ENCODE peak calls at places on chromosomes 4 and X, in eight cellular contexts. R is heart right ventricle; J is left ventricle myocardium inferior; K is aorta; U is PC-3; C is cardiac muscle cell; D is CD4-positive, CD25-positive, alpha-beta regulatory T cell; G is tibial artery. N is an unnamed sample.

GRCh38 chr4:72352746-72353145 is 216.3 kb downstream of the ADAMTS3 start:
- DNase-seq in R (no peak), J (no peak), K (no peak), U (peak; percentile 88), C (no peak), D (no peak), G (no peak), N (no peak)

GRCh38 chrX:84363054-84363453 is 139.2 kb downstream of the HDX start:
- DNase-seq in R (no peak), J (no peak), K (no peak), U (no peak), C (peak; percentile 12), D (no peak), G (no peak), N (no peak)

GRCh38 chr4:123559955-123560669 is 163.5 kb downstream of the SPRY1 start:
- DNase-seq in R (no peak), J (no peak), K (no peak), U (peak; percentile 3), C (peak; percentile 80), D (no peak), G (no peak), N (no peak)

GRCh38 chrX:26146024-26146423 is 7.9 kb downstream of the MAGEB18 start:
- DNase-seq in R (no peak), J (no peak), K (no peak), U (no peak), C (peak; percentile 0), D (no peak), G (no peak), N (no peak)

GRCh38 chr4:83362492-83363329 is 28.1 kb upstream of the HPSE start:
- DNase-seq in R (no peak), J (no peak), K (no peak), U (peak; percentile 38), C (peak; percentile 67), D (peak; percentile 37), G (no peak), N (no peak)

GRCh38 chr4:41146716-41147506 is 67.4 kb downstream of the APBB2 start:
- DNase-seq in R (no peak), J (no peak), K (peak; percentile 81), U (no peak), C (peak; percentile 46), D (no peak), G (peak; percentile 72), N (peak; percentile 60)

GRCh38 chrX:13254076-13254785 is 65.6 kb downstream of the ATXN3L start:
- DNase-seq in R (no peak), J (no peak), K (no peak), U (peak; percentile 15), C (peak; percentile 69), D (no peak), G (no peak), N (no peak)

GRCh38 chr4:15001248-15001824 is 945 bp upstream of the CPEB2 start:
- DNase-seq in R (peak; percentile 74), J (peak; percentile 79), K (peak; percentile 94), U (peak; percentile 53), C (peak; percentile 93), D (peak; percentile 76), G (peak; percentile 95), N (peak; percentile 88)

GRCh38 chr4:99144070-99144469 is at the start of gene ADH4:
- DNase-seq in R (no peak), J (no peak), K (no peak), U (peak; percentile 5), C (peak; percentile 55), D (no peak), G (no peak), N (no peak)

GRCh38 chr4:8236920-8237195 is 32.7 kb upstream of the HTRA3 start:
- DNase-seq in R (no peak), J (no peak), K (no peak), U (no peak), C (no peak), D (no peak), G (no peak), N (peak; percentile 38)

GRCh38 chrX:56978172-56978571 is 17.2 kb downstream of the SPIN3 start:
- DNase-seq in R (no peak), J (no peak), K (no peak), U (peak; percentile 73), C (peak; percentile 52), D (peak; percentile 80), G (no peak), N (no peak)

GRCh38 chrX:3345281-3346081 is 971 bp downstream of the MXRA5 start:
- DNase-seq in R (peak; percentile 68), J (peak; percentile 58), K (peak; percentile 83), U (no peak), C (peak; percentile 66), D (no peak), G (peak; percentile 65), N (peak; percentile 63)

GRCh38 chr4:183987529-183987946 is 82.4 kb downstream of the STOX2 start:
- DNase-seq in R (peak; percentile 78), J (peak; percentile 77), K (peak; percentile 90), U (peak; percentile 76), C (peak; percentile 89), D (no peak), G (peak; percentile 81), N (peak; percentile 79)

GRCh38 chrX:107710617-107711391 is 64.8 kb downstream of the TSC22D3 start:
- DNase-seq in R (no peak), J (no peak), K (no peak), U (peak; percentile 90), C (peak; percentile 95), D (peak; percentile 83), G (peak; percentile 72), N (no peak)

GRCh38 chr4:48033825-48034413 is 17.3 kb downstream of the NIPAL1 start:
- DNase-seq in R (no peak), J (no peak), K (no peak), U (peak; percentile 61), C (peak; percentile 25), D (peak; percentile 67), G (no peak), N (no peak)

GRCh38 chr4:63528592-63528991 is 880.7 kb downstream of the TECRL start:
- DNase-seq in R (no peak), J (no peak), K (no peak), U (peak; percentile 48), C (no peak), D (no peak), G (no peak), N (no peak)

GRCh38 chr4:141860974-141861373 is 224.6 kb downstream of the IL15 start:
- DNase-seq in R (no peak), J (no peak), K (no peak), U (peak; percentile 61), C (no peak), D (no peak), G (no peak), N (no peak)

GRCh38 chr4:157075811-157076577 is at the start of gene GLRB:
- DNase-seq in R (peak; percentile 26), J (peak; percentile 24), K (peak; percentile 84), U (peak; percentile 38), C (peak; percentile 30), D (no peak), G (peak; percentile 64), N (peak; percentile 60)

GRCh38 chrX:50169717-50170116 is 31.1 kb downstream of the AKAP4 start:
- DNase-seq in R (no peak), J (no peak), K (no peak), U (no peak), C (no peak), D (no peak), G (no peak), N (no peak)

GRCh38 chrX:3129256-3129655 is 88.0 kb downstream of the ARSF start:
- DNase-seq in R (no peak), J (no peak), K (no peak), U (no peak), C (peak; percentile 25), D (no peak), G (no peak), N (no peak)

GRCh38 chrX:68827256-68827655 is 1.6 kb upstream of the EFNB1 start:
- DNase-seq in R (no peak), J (no peak), K (no peak), U (no peak), C (no peak), D (no peak), G (no peak), N (no peak)

GRCh38 chr4:2071252-2071911 is 12.3 kb downstream of the NAT8L start:
- DNase-seq in R (no peak), J (no peak), K (peak; percentile 61), U (no peak), C (no peak), D (no peak), G (peak; percentile 59), N (no peak)

GRCh38 chr4:4289575-4289929 is 402 bp downstream of the LYAR start:
- DNase-seq in R (no peak), J (no peak), K (peak; percentile 76), U (peak; percentile 9), C (no peak), D (no peak), G (no peak), N (peak; percentile 56)

DNA sequence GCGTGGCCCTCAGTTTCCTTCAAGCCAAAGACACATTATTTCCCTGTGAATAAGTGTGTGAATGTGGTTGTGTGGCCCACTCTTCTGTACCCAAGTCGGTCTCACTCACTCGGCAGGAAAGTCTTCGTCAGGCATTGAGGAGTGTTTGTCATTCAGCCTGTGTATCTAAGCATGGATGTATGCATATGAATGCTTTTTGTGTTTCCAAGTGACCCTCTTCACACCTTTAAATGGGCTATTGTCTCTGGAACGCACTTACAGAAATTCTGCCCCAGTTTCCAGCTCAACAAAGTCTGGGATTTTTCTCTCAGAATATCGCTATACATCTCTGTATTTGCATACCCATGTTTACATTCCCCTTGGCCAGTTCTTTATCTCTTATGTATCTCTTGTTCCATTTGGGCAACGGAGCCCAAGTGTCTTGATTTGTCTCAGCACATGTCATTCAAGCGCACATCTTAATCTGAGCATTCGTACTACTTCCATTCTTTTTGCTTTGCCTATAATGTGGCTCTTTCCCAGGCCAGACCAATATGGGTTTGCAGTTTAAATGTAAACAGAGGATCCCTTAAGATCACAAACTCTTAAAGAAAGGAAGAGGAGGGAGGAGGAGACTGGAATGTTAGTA is 4.8 kb downstream of the BCOR start:
- DNase-seq in R (no peak), J (no peak), K (no peak), U (no peak), C (no peak), D (no peak), G (no peak), N (peak; percentile 0)
- H3K4me3 ChIP-seq in R (no peak overlapping the region), J (no peak overlapping the region), K (no peak overlapping the region), U (peak overlapping the region; percentile 92), C (no peak overlapping the region), D (no peak overlapping the region), G (no peak overlapping the region), N (no peak overlapping the region)

GRCh38 chr4:6696611-6697010 is 2.9 kb downstream of the S100P start:
- DNase-seq in R (no peak), J (no peak), K (no peak), U (no peak), C (no peak), D (no peak), G (no peak), N (no peak)
- H3K4me1 ChIP-seq in R (peaks cover 9% of the 10 kb centered on the region), J (peaks cover 37% of the 10 kb centered on the region), K (no peaks in the 10 kb centered on the region), U (peaks cover 47% of the 10 kb centered on the region), C (no peaks in the 10 kb centered on the region), D (peaks cover 74% of the 10 kb centered on the region), G (peaks cover 13% of the 10 kb centered on the region), N (peaks cover 12% of the 10 kb centered on the region)

GRCh38 chr4:176303938-176304337 is 15.8 kb upstream of the SPCS3 start:
- DNase-seq in R (no peak), J (no peak), K (no peak), U (no peak), C (no peak), D (no peak), G (no peak), N (no peak)
- H3K27ac ChIP-seq in R (no peak overlapping the region), J (no peak overlapping the region), K (no peak overlapping the region), U (no peak overlapping the region), C (no peak overlapping the region), D (no peak overlapping the region), G (no peak overlapping the region), N (no peak overlapping the region)

GRCh38 chr4:58807843-58808605 is 1697.8 kb upstream of the IGFBP7 start:
- DNase-seq in R (no peak), J (no peak), K (no peak), U (peak; percentile 94), C (no peak), D (no peak), G (no peak), N (no peak)
- H3K4me3 ChIP-seq in R (no peak overlapping the region), J (no peak overlapping the region), K (no peak overlapping the region), U (no peak overlapping the region), C (no peak overlapping the region), D (no peak overlapping the region), G (no peak overlapping the region), N (no peak overlapping the region)

N was measured in right cardiac atrium.